ENCODE peak calls at places on chromosomes 5 and 9, in nine cellular contexts. L is K562, S is neuronal stem cell, F is PC-3, E is endothelial cell of umbilical vein, N is fibroblast of lung, Q is GM23248, I is neural progenitor cell, H is HCT116. T is an unnamed sample.

GRCh38 chr9:37187713-37188439 is 67.5 kb downstream of the ZCCHC7 start:
- DNase-seq in L (no peak), N (peak; percentile 45), E (no peak), F (no peak), S (no peak), H (no peak), Q (peak; percentile 48), I (no peak), T (peak; percentile 62)

GRCh38 chr9:95138474-95138873 is 179.0 kb downstream of the FANCC start:
- DNase-seq in F (peak; percentile 67), E (peak; percentile 9), Q (no peak), N (peak; percentile 51), I (no peak), L (no peak), H (no peak), S (no peak), T (no peak)

GRCh38 chr9:93667006-93667405 is 90.6 kb downstream of the PHF2 start:
- DNase-seq in L (no peak), Q (no peak), N (no peak), E (no peak), F (no peak), H (no peak), I (no peak), S (no peak), T (no peak)

GRCh38 chr9:130186839-130187522 is 14.8 kb downstream of the NCS1 start:
- DNase-seq in L (peak; percentile 86), S (no peak), Q (peak; percentile 89), E (no peak), N (peak; percentile 61), H (peak; percentile 71), F (peak; percentile 75), I (peak; percentile 61), T (no peak)

GRCh38 chr5:159340511-159340910 is 10.2 kb upstream of the IL12B start:
- DNase-seq in S (no peak), Q (no peak), E (no peak), N (no peak), L (no peak), F (no peak), H (no peak), I (no peak), T (no peak)

GRCh38 chr5:153467546-153467945 is 22.9 kb upstream of the GRIA1 start:
- DNase-seq in Q (no peak), H (no peak), I (no peak), F (no peak), N (no peak), E (no peak), L (no peak), S (no peak), T (no peak)

GRCh38 chr5:132500244-132500930 is 9.8 kb upstream of the IRF1 start:
- DNase-seq in N (no peak), S (no peak), L (no peak), F (no peak), Q (no peak), I (no peak), H (no peak), E (no peak), T (no peak)

GRCh38 chr5:174610968-174611367 is 113.4 kb upstream of the MSX2 start:
- DNase-seq in H (no peak), E (no peak), L (no peak), F (peak; percentile 43), I (no peak), N (peak; percentile 63), Q (peak; percentile 45), S (no peak), T (no peak)

GRCh38 chr5:178502401-178503100 is 87.6 kb downstream of the COL23A1 start:
- DNase-seq in F (peak; percentile 33), S (no peak), E (no peak), L (no peak), N (no peak), H (no peak), I (no peak), Q (no peak), T (no peak)

GRCh38 chr5:39716532-39716971 is 291.8 kb upstream of the DAB2 start:
- DNase-seq in N (peak; percentile 54), Q (peak; percentile 50), S (peak; percentile 27), L (peak; percentile 46), E (peak; percentile 68), H (peak; percentile 49), F (peak; percentile 90), I (peak; percentile 76), T (peak; percentile 62)

GRCh38 chr5:177089146-177089545 is 2.4 kb downstream of the FGFR4 start:
- DNase-seq in Q (no peak), S (no peak), H (no peak), L (peak; percentile 20), E (no peak), I (no peak), N (no peak), F (no peak), T (no peak)

GRCh38 chr5:177090813-177091212 is 4.1 kb downstream of the FGFR4 start:
- DNase-seq in N (no peak), I (no peak), E (no peak), L (no peak), S (no peak), Q (no peak), H (no peak), F (no peak), T (no peak)

GRCh38 chr5:177087707-177088005 is 941 bp downstream of the FGFR4 start:
- DNase-seq in F (no peak), N (no peak), E (no peak), I (no peak), L (no peak), S (no peak), H (no peak), Q (no peak), T (no peak)

GRCh38 chr5:177091232-177091631 is 4.5 kb downstream of the FGFR4 start:
- DNase-seq in N (no peak), L (no peak), I (no peak), Q (no peak), E (no peak), H (no peak), F (no peak), S (no peak), T (no peak)

DNA sequence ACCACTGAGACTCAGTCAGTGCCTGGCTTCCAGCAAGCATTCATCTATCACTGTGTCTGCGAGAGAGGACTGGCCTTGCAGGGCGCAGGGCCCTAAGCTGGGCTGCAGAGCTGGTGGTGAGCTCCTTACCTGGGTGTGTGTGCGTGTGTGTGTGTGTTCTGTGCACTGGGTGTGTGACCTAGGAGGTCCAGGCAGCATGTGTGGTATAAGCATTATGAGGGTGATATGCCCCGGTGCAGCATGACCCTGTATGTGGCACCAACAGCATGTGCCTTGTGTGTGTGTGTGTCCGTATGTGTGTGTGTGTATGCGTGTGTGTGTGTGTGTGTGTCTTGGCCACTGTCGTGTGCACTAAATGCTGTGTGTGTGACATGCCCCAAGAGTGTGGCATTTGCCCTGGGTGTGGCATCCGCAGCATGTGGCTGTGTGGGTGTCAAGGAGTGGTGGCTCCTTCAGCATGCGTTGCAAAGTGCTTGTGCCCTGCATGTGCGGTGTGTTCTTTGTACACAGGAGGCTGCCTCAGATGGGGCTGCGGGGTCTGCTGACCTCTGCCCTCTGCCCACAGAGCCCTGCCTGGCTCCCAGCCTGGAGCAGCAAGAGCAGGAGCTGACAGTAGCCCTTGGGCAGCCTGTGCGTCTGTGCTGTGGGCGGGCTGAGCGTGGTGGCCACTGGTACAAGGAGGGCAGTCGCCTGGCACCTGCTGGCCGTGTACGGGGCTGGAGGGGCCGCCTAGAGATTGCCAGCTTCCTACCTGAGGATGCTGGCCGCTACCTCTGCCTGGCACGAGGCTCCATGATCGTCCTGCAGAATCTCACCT is 3.3 kb downstream of the FGFR4 start:
- DNase-seq in F (no peak), Q (no peak), H (no peak), N (no peak), L (no peak), I (no peak), E (no peak), S (no peak), T (no peak)
- H3K4me2 ChIP-seq in F (no peak overlapping the region), Q (no peak overlapping the region), H (no peak overlapping the region), N (no peak overlapping the region), L (no peak overlapping the region), I (no peak overlapping the region), E (no peak overlapping the region), S (no peak overlapping the region), T (no peak overlapping the region)

DNA sequence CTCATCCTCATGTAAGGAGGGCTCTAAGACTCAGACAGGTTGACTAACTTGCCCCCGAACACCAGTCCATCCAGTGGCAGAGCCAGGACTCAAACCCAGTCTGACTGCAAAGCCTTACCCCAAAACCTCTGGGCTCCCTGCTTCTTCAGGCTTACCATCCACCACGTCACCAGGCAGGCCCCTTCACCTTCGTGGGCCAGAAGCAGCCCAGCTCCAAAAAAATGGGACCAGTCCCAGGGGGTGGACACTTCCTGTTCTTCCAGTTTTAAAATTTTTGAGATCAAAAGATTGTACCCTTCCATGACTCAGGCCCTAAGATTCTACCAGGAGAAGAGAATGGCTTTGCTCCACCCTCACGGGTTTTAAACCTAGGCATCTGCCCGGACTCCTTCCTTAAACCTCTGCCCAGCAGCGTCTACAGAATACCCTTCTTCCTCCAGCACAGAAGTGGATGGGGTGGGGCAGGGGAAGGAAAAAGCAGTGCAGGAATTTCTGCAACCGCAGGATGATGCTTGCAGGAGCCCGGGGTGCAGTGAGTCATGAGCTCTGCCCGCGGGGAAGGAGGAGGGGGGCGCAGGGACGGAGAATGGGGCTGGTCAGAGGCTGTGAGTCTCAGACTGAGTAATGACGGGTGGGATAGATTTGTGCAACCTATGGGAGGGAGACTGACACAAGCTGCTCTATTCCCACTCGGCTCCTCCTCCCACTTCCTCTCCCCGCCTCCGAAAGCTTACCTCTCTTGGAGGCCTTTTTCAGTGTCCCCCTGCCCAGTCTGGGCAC is 50.4 kb upstream of the STXBP1 start:
- DNase-seq in S (no peak), E (peak; percentile 91), I (peak; percentile 44), N (peak; percentile 100), H (peak; percentile 97), L (peak; percentile 85), F (peak; percentile 96), Q (peak; percentile 99), T (no peak)
- H3K4me3 ChIP-seq in S (no peak overlapping the region), E (no peak overlapping the region), I (no peak overlapping the region), N (peak overlapping the region; percentile 32), H (peak overlapping the region; percentile 27), L (no peak overlapping the region), F (peak overlapping the region; percentile 25), Q (peak overlapping the region; percentile 44), T (no peak overlapping the region)

DNA sequence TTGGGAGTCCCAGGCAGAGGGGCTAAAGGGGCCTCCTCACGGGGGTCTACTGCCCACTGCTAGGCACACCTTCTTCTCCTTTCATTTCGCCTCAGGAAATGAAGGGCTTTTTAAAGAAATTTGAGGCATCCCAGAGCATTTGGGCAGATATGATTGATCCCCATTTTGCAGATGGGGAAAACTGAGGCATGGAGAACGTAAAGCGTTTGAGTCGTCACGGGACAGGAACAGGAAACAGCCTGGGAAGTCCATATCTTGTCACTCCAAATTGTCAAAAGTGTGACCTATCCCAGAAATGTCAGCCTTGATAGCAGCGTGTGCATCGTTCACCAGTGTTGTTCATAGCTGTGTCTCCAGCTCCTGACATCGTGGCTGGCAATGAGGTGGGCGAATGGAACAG is 98.2 kb downstream of the DAB2IP start:
- DNase-seq in N (no peak), H (no peak), I (no peak), S (no peak), F (no peak), E (no peak), L (no peak), Q (no peak), T (no peak)
- H3K27ac ChIP-seq in N (no peak overlapping the region), H (peak overlapping the region; percentile 51), I (no peak overlapping the region), S (no peak overlapping the region), F (no peak overlapping the region), E (no peak overlapping the region), L (no peak overlapping the region), Q (peak overlapping the region; percentile 61), T (no peak overlapping the region)

DNA sequence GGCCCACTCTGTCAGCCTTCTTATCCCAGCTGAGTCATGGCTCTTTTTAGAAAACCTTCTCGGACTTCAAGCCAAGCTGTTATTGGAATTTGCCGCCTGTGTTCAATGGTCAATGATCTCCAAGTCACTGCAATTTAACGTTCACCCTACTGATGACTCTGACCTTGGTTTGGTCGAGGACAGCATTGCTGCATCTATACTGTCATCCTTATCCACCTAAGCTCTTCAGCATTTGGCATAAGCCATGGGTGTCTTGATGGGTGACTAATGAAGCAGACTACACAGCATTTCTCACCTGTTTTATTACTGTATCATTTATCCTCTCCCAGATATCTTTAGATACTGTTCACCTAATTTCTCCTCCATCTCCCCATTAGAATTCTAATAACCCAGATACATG is 5.6 kb upstream of the HSPB3 start:
- DNase-seq in F (no peak), N (no peak), S (no peak), H (no peak), L (no peak), E (no peak), I (no peak), Q (no peak), T (no peak)
- H3K4me2 ChIP-seq in F (no peak overlapping the region), N (no peak overlapping the region), S (no peak overlapping the region), H (no peak overlapping the region), L (no peak overlapping the region), E (no peak overlapping the region), I (no peak overlapping the region), Q (no peak overlapping the region), T (no peak overlapping the region)

T was measured in Karpas-422.